ENCODE peak calls at places on chromosome 21, in six cellular contexts. One of them, this sample, is unnamed.

GRCh38 chr21:43193651-43194302 is 25.0 kb downstream of the CRYAA start:
- DNase-seq in foreskin fibroblast: peak; percentile 81
- DNase-seq in upper lobe of right lung: peak; percentile 54
- DNase-seq in ovary: no peak
- DNase-seq in heart right ventricle: peak; percentile 62
- DNase-seq in AG04450: peak; percentile 46
- DNase-seq in this sample: peak; percentile 63

GRCh38 chr21:43361127-43361492 is 65.8 kb downstream of the SIK1 start:
- DNase-seq in foreskin fibroblast: peak; percentile 66
- DNase-seq in upper lobe of right lung: no peak
- DNase-seq in ovary: no peak
- DNase-seq in heart right ventricle: peak; percentile 60
- DNase-seq in AG04450: no peak
- DNase-seq in this sample: no peak

GRCh38 chr21:43331962-43332458 is 94.9 kb downstream of the SIK1 start:
- DNase-seq in foreskin fibroblast: peak; percentile 69
- DNase-seq in upper lobe of right lung: no peak
- DNase-seq in ovary: peak; percentile 80
- DNase-seq in heart right ventricle: peak; percentile 22
- DNase-seq in AG04450: peak; percentile 88
- DNase-seq in this sample: no peak

GRCh38 chr21:41410361-41410760 is 15.7 kb upstream of the MX1 start:
- DNase-seq in foreskin fibroblast: no peak
- DNase-seq in upper lobe of right lung: no peak
- DNase-seq in ovary: no peak
- DNase-seq in heart right ventricle: no peak
- DNase-seq in AG04450: no peak
- DNase-seq in this sample: no peak

GRCh38 chr21:26047279-26047967 is 123.1 kb downstream of the APP start:
- DNase-seq in foreskin fibroblast: no peak
- DNase-seq in upper lobe of right lung: no peak
- DNase-seq in ovary: no peak
- DNase-seq in heart right ventricle: no peak
- DNase-seq in AG04450: no peak
- DNase-seq in this sample: no peak

GRCh38 chr21:37496972-37497371 is 130.4 kb downstream of the DYRK1A start:
- DNase-seq in foreskin fibroblast: peak; percentile 15
- DNase-seq in upper lobe of right lung: no peak
- DNase-seq in ovary: no peak
- DNase-seq in heart right ventricle: no peak
- DNase-seq in AG04450: no peak
- DNase-seq in this sample: no peak

GRCh38 chr21:40707271-40707670 is 139.7 kb downstream of the DSCAM start:
- DNase-seq in foreskin fibroblast: no peak
- DNase-seq in upper lobe of right lung: no peak
- DNase-seq in ovary: no peak
- DNase-seq in heart right ventricle: no peak
- DNase-seq in AG04450: no peak
- DNase-seq in this sample: no peak

GRCh38 chr21:39645331-39645730 is 32.6 kb downstream of the B3GALT5 start:
- DNase-seq in foreskin fibroblast: no peak
- DNase-seq in upper lobe of right lung: peak; percentile 21
- DNase-seq in ovary: no peak
- DNase-seq in heart right ventricle: no peak
- DNase-seq in AG04450: no peak
- DNase-seq in this sample: no peak

GRCh38 chr21:35996217-35996616 is 64.1 kb downstream of the SETD4 start:
- DNase-seq in foreskin fibroblast: no peak
- DNase-seq in upper lobe of right lung: no peak
- DNase-seq in ovary: no peak
- DNase-seq in heart right ventricle: no peak
- DNase-seq in AG04450: no peak
- DNase-seq in this sample: no peak

GRCh38 chr21:42218836-42219605 is at the start of gene ABCG1:
- DNase-seq in foreskin fibroblast: peak; percentile 13
- DNase-seq in upper lobe of right lung: peak; percentile 82
- DNase-seq in ovary: no peak
- DNase-seq in heart right ventricle: peak; percentile 65
- DNase-seq in AG04450: no peak
- DNase-seq in this sample: peak; percentile 79

GRCh38 chr21:8991088-8991907 is 1530.1 kb upstream of the TPTE start:
- DNase-seq in foreskin fibroblast: no peak
- DNase-seq in upper lobe of right lung: no peak
- DNase-seq in ovary: no peak
- DNase-seq in heart right ventricle: no peak
- DNase-seq in AG04450: no peak
- DNase-seq in this sample: peak; percentile 60

GRCh38 chr21:42263591-42264131 is 44.7 kb downstream of the ABCG1 start:
- DNase-seq in foreskin fibroblast: no peak
- DNase-seq in upper lobe of right lung: peak; percentile 77
- DNase-seq in ovary: peak; percentile 23
- DNase-seq in heart right ventricle: peak; percentile 34
- DNase-seq in AG04450: no peak
- DNase-seq in this sample: peak; percentile 76

GRCh38 chr21:36388835-36389234 is 3.6 kb downstream of the CHAF1B start:
- DNase-seq in foreskin fibroblast: peak; percentile 35
- DNase-seq in upper lobe of right lung: no peak
- DNase-seq in ovary: no peak
- DNase-seq in heart right ventricle: no peak
- DNase-seq in AG04450: no peak
- DNase-seq in this sample: no peak

GRCh38 chr21:44275041-44275440 is 10.6 kb upstream of the AIRE start:
- DNase-seq in foreskin fibroblast: no peak
- DNase-seq in upper lobe of right lung: no peak
- DNase-seq in ovary: no peak
- DNase-seq in heart right ventricle: no peak
- DNase-seq in AG04450: no peak
- DNase-seq in this sample: no peak

GRCh38 chr21:27076035-27076434 is 109.1 kb upstream of the ADAMTS5 start:
- DNase-seq in foreskin fibroblast: no peak
- DNase-seq in upper lobe of right lung: no peak
- DNase-seq in ovary: no peak
- DNase-seq in heart right ventricle: no peak
- DNase-seq in AG04450: no peak
- DNase-seq in this sample: no peak

GRCh38 chr21:30994917-30995316 is 43.4 kb downstream of the KRTAP19-8 start:
- DNase-seq in foreskin fibroblast: no peak
- DNase-seq in upper lobe of right lung: no peak
- DNase-seq in ovary: no peak
- DNase-seq in heart right ventricle: no peak
- DNase-seq in AG04450: no peak
- DNase-seq in this sample: no peak

GRCh38 chr21:32238063-32238462 is 40.8 kb downstream of the MIS18A start:
- DNase-seq in foreskin fibroblast: no peak
- DNase-seq in upper lobe of right lung: no peak
- DNase-seq in ovary: no peak
- DNase-seq in heart right ventricle: no peak
- DNase-seq in AG04450: no peak
- DNase-seq in this sample: no peak

GRCh38 chr21:32240708-32241433 is 38.0 kb downstream of the MIS18A start:
- DNase-seq in foreskin fibroblast: no peak
- DNase-seq in upper lobe of right lung: no peak
- DNase-seq in ovary: no peak
- DNase-seq in heart right ventricle: no peak
- DNase-seq in AG04450: no peak
- DNase-seq in this sample: no peak

GRCh38 chr21:32233055-32233546 is 45.7 kb downstream of the MIS18A start:
- DNase-seq in foreskin fibroblast: no peak
- DNase-seq in upper lobe of right lung: no peak
- DNase-seq in ovary: no peak
- DNase-seq in heart right ventricle: no peak
- DNase-seq in AG04450: no peak
- DNase-seq in this sample: no peak

GRCh38 chr21:32233722-32234301 is 45.0 kb downstream of the MIS18A start:
- DNase-seq in foreskin fibroblast: no peak
- DNase-seq in upper lobe of right lung: no peak
- DNase-seq in ovary: no peak
- DNase-seq in heart right ventricle: no peak
- DNase-seq in AG04450: no peak
- DNase-seq in this sample: no peak

DNA sequence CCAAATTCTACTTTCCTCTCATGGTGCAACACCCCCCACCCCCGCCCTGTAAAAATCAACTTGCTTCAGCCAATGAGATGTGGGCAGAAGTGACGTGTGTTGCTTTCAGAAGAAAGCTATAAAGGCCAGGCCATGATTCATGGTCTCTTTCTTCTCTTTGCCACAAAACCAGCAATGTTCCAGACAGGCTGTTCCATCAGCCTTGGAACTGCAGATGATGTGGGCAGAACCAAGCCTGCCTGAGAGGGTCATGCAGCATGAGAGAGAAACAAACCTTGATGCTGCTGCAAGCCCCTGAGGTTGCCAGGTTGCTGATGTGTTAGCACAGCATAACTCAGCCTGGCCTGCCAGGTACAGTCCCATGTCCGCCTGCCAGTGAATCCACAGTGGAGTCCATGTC is 41.8 kb downstream of the MIS18A start:
- DNase-seq in foreskin fibroblast: no peak
- DNase-seq in upper lobe of right lung: no peak
- DNase-seq in ovary: no peak
- DNase-seq in heart right ventricle: no peak
- DNase-seq in AG04450: no peak
- DNase-seq in this sample: no peak
- H3K4me3 ChIP-seq in foreskin fibroblast: no peak overlapping the region
- H3K4me3 ChIP-seq in upper lobe of right lung: no peak overlapping the region
- H3K4me3 ChIP-seq in ovary: no peak overlapping the region
- H3K4me3 ChIP-seq in heart right ventricle: no peak overlapping the region
- H3K4me3 ChIP-seq in AG04450: no peak overlapping the region
- H3K4me3 ChIP-seq in this sample: no peak overlapping the region

GRCh38 chr21:29228306-29228705 is 70.4 kb upstream of the BACH1 start:
- DNase-seq in foreskin fibroblast: no peak
- DNase-seq in upper lobe of right lung: no peak
- DNase-seq in ovary: no peak
- DNase-seq in heart right ventricle: no peak
- DNase-seq in AG04450: no peak
- DNase-seq in this sample: no peak

GRCh38 chr21:29232601-29233541 is 65.9 kb upstream of the BACH1 start:
- DNase-seq in foreskin fibroblast: peak; percentile 63
- DNase-seq in upper lobe of right lung: no peak
- DNase-seq in ovary: no peak
- DNase-seq in heart right ventricle: no peak
- DNase-seq in AG04450: no peak
- DNase-seq in this sample: no peak

GRCh38 chr21:29230541-29231275 is 68.0 kb upstream of the BACH1 start:
- DNase-seq in foreskin fibroblast: no peak
- DNase-seq in upper lobe of right lung: no peak
- DNase-seq in ovary: no peak
- DNase-seq in heart right ventricle: no peak
- DNase-seq in AG04450: no peak
- DNase-seq in this sample: no peak

GRCh38 chr21:29233611-29234540 is 64.8 kb upstream of the BACH1 start:
- DNase-seq in foreskin fibroblast: no peak
- DNase-seq in upper lobe of right lung: no peak
- DNase-seq in ovary: no peak
- DNase-seq in heart right ventricle: no peak
- DNase-seq in AG04450: no peak
- DNase-seq in this sample: no peak

GRCh38 chr21:29231781-29232548 is 66.8 kb upstream of the BACH1 start:
- DNase-seq in foreskin fibroblast: no peak
- DNase-seq in upper lobe of right lung: no peak
- DNase-seq in ovary: no peak
- DNase-seq in heart right ventricle: no peak
- DNase-seq in AG04450: no peak
- DNase-seq in this sample: no peak
- H3K4me3 ChIP-seq in foreskin fibroblast: no peak overlapping the region
- H3K4me3 ChIP-seq in upper lobe of right lung: no peak overlapping the region
- H3K4me3 ChIP-seq in ovary: no peak overlapping the region
- H3K4me3 ChIP-seq in heart right ventricle: no peak overlapping the region
- H3K4me3 ChIP-seq in AG04450: no peak overlapping the region
- H3K4me3 ChIP-seq in this sample: no peak overlapping the region

GRCh38 chr21:34075760-34076159 is 2.4 kb downstream of the MRPS6 start:
- DNase-seq in foreskin fibroblast: no peak
- DNase-seq in upper lobe of right lung: no peak
- DNase-seq in ovary: no peak
- DNase-seq in heart right ventricle: no peak
- DNase-seq in AG04450: no peak
- DNase-seq in this sample: no peak
- H3K4me3 ChIP-seq in foreskin fibroblast: peak overlapping the region; percentile 78
- H3K4me3 ChIP-seq in upper lobe of right lung: peak overlapping the region; percentile 62
- H3K4me3 ChIP-seq in ovary: no peak overlapping the region
- H3K4me3 ChIP-seq in heart right ventricle: peak overlapping the region; percentile 84
- H3K4me3 ChIP-seq in AG04450: peak overlapping the region; percentile 33
- H3K4me3 ChIP-seq in this sample: peak overlapping the region; percentile 38

DNA sequence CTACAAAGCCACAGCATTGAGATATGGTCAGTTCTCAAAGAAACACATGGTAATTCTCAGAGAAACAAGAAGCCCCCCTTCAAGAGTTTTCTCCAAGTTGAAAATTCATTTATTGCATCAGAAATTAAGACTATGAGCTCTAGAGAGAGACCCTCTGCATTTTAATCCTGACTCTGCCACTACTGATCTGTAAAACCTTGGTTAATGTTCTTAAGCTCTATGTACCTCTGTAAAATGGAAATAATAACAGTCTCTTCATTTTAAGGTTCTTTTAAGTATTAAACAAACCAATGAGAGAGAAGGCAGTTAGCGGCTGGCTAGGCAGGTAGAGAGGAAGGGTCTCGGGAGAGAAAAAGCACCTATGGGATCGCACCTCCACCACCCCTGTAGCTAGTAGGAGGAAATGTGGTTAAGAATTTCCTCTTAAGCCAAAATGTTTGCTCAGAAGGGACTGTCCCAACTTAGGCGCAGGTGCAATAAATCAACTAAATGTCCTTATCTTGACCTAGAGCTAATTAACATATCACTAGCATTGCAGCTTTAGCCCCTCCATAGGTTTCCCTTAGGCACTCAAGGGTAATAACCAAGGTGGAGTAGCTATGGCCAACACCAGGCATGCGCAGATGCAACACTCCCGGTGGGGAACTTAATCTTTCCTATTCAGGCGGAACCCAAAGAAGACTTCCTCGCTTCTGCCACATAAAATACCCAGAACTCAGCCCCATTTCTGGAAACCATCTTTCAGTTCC is 1685.4 kb downstream of the MRPL39 start:
- DNase-seq in foreskin fibroblast: no peak
- DNase-seq in upper lobe of right lung: no peak
- DNase-seq in ovary: no peak
- DNase-seq in heart right ventricle: no peak
- DNase-seq in AG04450: no peak
- DNase-seq in this sample: no peak
- H3K4me3 ChIP-seq in foreskin fibroblast: no peak overlapping the region
- H3K4me3 ChIP-seq in upper lobe of right lung: no peak overlapping the region
- H3K4me3 ChIP-seq in ovary: no peak overlapping the region
- H3K4me3 ChIP-seq in heart right ventricle: no peak overlapping the region
- H3K4me3 ChIP-seq in AG04450: no peak overlapping the region
- H3K4me3 ChIP-seq in this sample: no peak overlapping the region

GRCh38 chr21:45405271-45405818 is 380 bp downstream of the COL18A1 start:
- DNase-seq in foreskin fibroblast: peak; percentile 78
- DNase-seq in upper lobe of right lung: no peak
- DNase-seq in ovary: peak; percentile 75
- DNase-seq in heart right ventricle: peak; percentile 75
- DNase-seq in AG04450: no peak
- DNase-seq in this sample: peak; percentile 82
- H3K4me3 ChIP-seq in foreskin fibroblast: peak overlapping the region; percentile 47
- H3K4me3 ChIP-seq in upper lobe of right lung: peak overlapping the region; percentile 52
- H3K4me3 ChIP-seq in ovary: peak overlapping the region; percentile 68
- H3K4me3 ChIP-seq in heart right ventricle: peak overlapping the region; percentile 62
- H3K4me3 ChIP-seq in AG04450: peak overlapping the region; percentile 62
- H3K4me3 ChIP-seq in this sample: peak overlapping the region; percentile 66

This sample was measured in sigmoid colon.